ENCODE peak calls at places on chromosome 17, in five cellular contexts. One of them, this sample, is unnamed.

GRCh38 chr17:73798111-73798748 is 154.0 kb upstream of the SDK2 start:
- DNase-seq in body of pancreas: peak
- DNase-seq in AG04450: peak
- DNase-seq in GM12865: no peak
- DNase-seq in astrocyte of the cerebellum: peak
- DNase-seq in this sample: peak

GRCh38 chr17:75720656-75721462 is at the start of gene ITGB4:
- DNase-seq in body of pancreas: peak
- DNase-seq in AG04450: no peak
- DNase-seq in GM12865: peak
- DNase-seq in astrocyte of the cerebellum: no peak
- DNase-seq in this sample: no peak

GRCh38 chr17:27236710-27237315 is 57.1 kb upstream of the WSB1 start:
- DNase-seq in body of pancreas: peak
- DNase-seq in AG04450: peak
- DNase-seq in GM12865: peak
- DNase-seq in astrocyte of the cerebellum: peak
- DNase-seq in this sample: peak

GRCh38 chr17:17154556-17154955 is 51.6 kb downstream of the PLD6 start:
- DNase-seq in body of pancreas: no peak
- DNase-seq in AG04450: no peak
- DNase-seq in GM12865: no peak
- DNase-seq in astrocyte of the cerebellum: no peak
- DNase-seq in this sample: no peak

GRCh38 chr17:2179615-2180295 is 123.8 kb downstream of the SMG6 start:
- DNase-seq in body of pancreas: peak
- DNase-seq in AG04450: peak
- DNase-seq in GM12865: no peak
- DNase-seq in astrocyte of the cerebellum: peak
- DNase-seq in this sample: no peak

GRCh38 chr17:50944054-50944901 is 78.1 kb upstream of the TOB1 start:
- DNase-seq in body of pancreas: peak
- DNase-seq in AG04450: no peak
- DNase-seq in GM12865: peak
- DNase-seq in astrocyte of the cerebellum: no peak
- DNase-seq in this sample: no peak

GRCh38 chr17:57916925-57917858 is 38.0 kb downstream of the CUEDC1 start:
- DNase-seq in body of pancreas: no peak
- DNase-seq in AG04450: no peak
- DNase-seq in GM12865: no peak
- DNase-seq in astrocyte of the cerebellum: no peak
- DNase-seq in this sample: no peak

GRCh38 chr17:65027305-65027704 is 29.2 kb downstream of the GNA13 start:
- DNase-seq in body of pancreas: no peak
- DNase-seq in AG04450: no peak
- DNase-seq in GM12865: peak
- DNase-seq in astrocyte of the cerebellum: peak
- DNase-seq in this sample: peak

GRCh38 chr17:74485012-74485743 is 18.7 kb downstream of the CD300A start:
- DNase-seq in body of pancreas: no peak
- DNase-seq in AG04450: no peak
- DNase-seq in GM12865: no peak
- DNase-seq in astrocyte of the cerebellum: no peak
- DNase-seq in this sample: no peak

GRCh38 chr17:21382560-21383495 is 6.7 kb downstream of the KCNJ12 start:
- DNase-seq in body of pancreas: no peak
- DNase-seq in AG04450: no peak
- DNase-seq in GM12865: no peak
- DNase-seq in astrocyte of the cerebellum: no peak
- DNase-seq in this sample: no peak

GRCh38 chr17:79020631-79021301 is 3.2 kb upstream of the C1QTNF1 start:
- DNase-seq in body of pancreas: no peak
- DNase-seq in AG04450: no peak
- DNase-seq in GM12865: no peak
- DNase-seq in astrocyte of the cerebellum: no peak
- DNase-seq in this sample: no peak

GRCh38 chr17:48795444-48796162 is 21.4 kb downstream of the TTLL6 start:
- DNase-seq in body of pancreas: peak
- DNase-seq in AG04450: peak
- DNase-seq in GM12865: no peak
- DNase-seq in astrocyte of the cerebellum: peak
- DNase-seq in this sample: peak

GRCh38 chr17:5203178-5203907 is 11.7 kb upstream of the ZNF594 start:
- DNase-seq in body of pancreas: no peak
- DNase-seq in AG04450: no peak
- DNase-seq in GM12865: no peak
- DNase-seq in astrocyte of the cerebellum: no peak
- DNase-seq in this sample: no peak

GRCh38 chr17:31487648-31488263 is 96.3 kb downstream of the RAB11FIP4 start:
- DNase-seq in body of pancreas: peak
- DNase-seq in AG04450: no peak
- DNase-seq in GM12865: peak
- DNase-seq in astrocyte of the cerebellum: no peak
- DNase-seq in this sample: no peak

GRCh38 chr17:4704991-4705390 is 1.1 kb upstream of the PELP1 start:
- DNase-seq in body of pancreas: no peak
- DNase-seq in AG04450: no peak
- DNase-seq in GM12865: no peak
- DNase-seq in astrocyte of the cerebellum: no peak
- DNase-seq in this sample: no peak

GRCh38 chr17:49910094-49910857 is 58.7 kb upstream of the DLX4 start:
- DNase-seq in body of pancreas: peak
- DNase-seq in AG04450: no peak
- DNase-seq in GM12865: no peak
- DNase-seq in astrocyte of the cerebellum: no peak
- DNase-seq in this sample: no peak

GRCh38 chr17:17070931-17071330 is 28.7 kb downstream of the MPRIP start:
- DNase-seq in body of pancreas: no peak
- DNase-seq in AG04450: no peak
- DNase-seq in GM12865: no peak
- DNase-seq in astrocyte of the cerebellum: no peak
- DNase-seq in this sample: no peak

GRCh38 chr17:49898547-49899490 is 51.0 kb upstream of the TAC4 start:
- DNase-seq in body of pancreas: no peak
- DNase-seq in AG04450: no peak
- DNase-seq in GM12865: peak
- DNase-seq in astrocyte of the cerebellum: no peak
- DNase-seq in this sample: no peak

GRCh38 chr17:75573994-75574393 is 13.6 kb upstream of the MYO15B start:
- DNase-seq in body of pancreas: no peak
- DNase-seq in AG04450: no peak
- DNase-seq in GM12865: no peak
- DNase-seq in astrocyte of the cerebellum: no peak
- DNase-seq in this sample: no peak

GRCh38 chr17:4742133-4742532 is 2.4 kb upstream of the CXCL16 start:
- DNase-seq in body of pancreas: no peak
- DNase-seq in AG04450: no peak
- DNase-seq in GM12865: no peak
- DNase-seq in astrocyte of the cerebellum: no peak
- DNase-seq in this sample: no peak

GRCh38 chr17:74186498-74186897 is 17.0 kb upstream of the RPL38 start:
- DNase-seq in body of pancreas: no peak
- DNase-seq in AG04450: no peak
- DNase-seq in GM12865: no peak
- DNase-seq in astrocyte of the cerebellum: no peak
- DNase-seq in this sample: no peak

GRCh38 chr17:59668816-59669215 is 38.4 kb downstream of the PTRH2 start:
- DNase-seq in body of pancreas: no peak
- DNase-seq in AG04450: peak
- DNase-seq in GM12865: no peak
- DNase-seq in astrocyte of the cerebellum: peak
- DNase-seq in this sample: peak

GRCh38 chr17:17365476-17366110 is 62.4 kb downstream of the NT5M start:
- DNase-seq in body of pancreas: no peak
- DNase-seq in AG04450: no peak
- DNase-seq in GM12865: no peak
- DNase-seq in astrocyte of the cerebellum: no peak
- DNase-seq in this sample: no peak

GRCh38 chr17:46916211-46916610 is 6.7 kb upstream of the GOSR2 start:
- DNase-seq in body of pancreas: no peak
- DNase-seq in AG04450: no peak
- DNase-seq in GM12865: no peak
- DNase-seq in astrocyte of the cerebellum: no peak
- DNase-seq in this sample: no peak

GRCh38 chr17:147796-148740 is 10.7 kb downstream of the SCGB1C2 start:
- DNase-seq in body of pancreas: no peak
- DNase-seq in AG04450: no peak
- DNase-seq in GM12865: no peak
- DNase-seq in astrocyte of the cerebellum: no peak
- DNase-seq in this sample: no peak

GRCh38 chr17:15263680-15264079 is 1.4 kb downstream of the PMP22 start:
- DNase-seq in body of pancreas: no peak
- DNase-seq in AG04450: no peak
- DNase-seq in GM12865: no peak
- DNase-seq in astrocyte of the cerebellum: no peak
- DNase-seq in this sample: no peak

GRCh38 chr17:27290916-27291598 is 2.9 kb upstream of the WSB1 start:
- DNase-seq in body of pancreas: no peak
- DNase-seq in AG04450: no peak
- DNase-seq in GM12865: no peak
- DNase-seq in astrocyte of the cerebellum: no peak
- DNase-seq in this sample: no peak

GRCh38 chr17:77769215-77769614 is 189.3 kb upstream of the TNRC6C start:
- DNase-seq in body of pancreas: peak
- DNase-seq in AG04450: no peak
- DNase-seq in GM12865: no peak
- DNase-seq in astrocyte of the cerebellum: no peak
- DNase-seq in this sample: no peak

GRCh38 chr17:2101448-2102257 is 46.8 kb downstream of the HIC1 start:
- DNase-seq in body of pancreas: peak
- DNase-seq in AG04450: no peak
- DNase-seq in GM12865: no peak
- DNase-seq in astrocyte of the cerebellum: no peak
- DNase-seq in this sample: peak

GRCh38 chr17:29212681-29213121 is 32.5 kb upstream of the MYO18A start:
- DNase-seq in body of pancreas: no peak
- DNase-seq in AG04450: no peak
- DNase-seq in GM12865: no peak
- DNase-seq in astrocyte of the cerebellum: no peak
- DNase-seq in this sample: no peak

GRCh38 chr17:47718634-47719405 is 14.2 kb upstream of the TBX21 start:
- DNase-seq in body of pancreas: no peak
- DNase-seq in AG04450: no peak
- DNase-seq in GM12865: no peak
- DNase-seq in astrocyte of the cerebellum: no peak
- DNase-seq in this sample: no peak

GRCh38 chr17:1490643-1491405 is 1.7 kb downstream of the MYO1C start:
- DNase-seq in body of pancreas: peak
- DNase-seq in AG04450: no peak
- DNase-seq in GM12865: peak
- DNase-seq in astrocyte of the cerebellum: no peak
- DNase-seq in this sample: no peak

GRCh38 chr17:50683434-50684287 is 24.1 kb downstream of the ANKRD40 start:
- DNase-seq in body of pancreas: no peak
- DNase-seq in AG04450: no peak
- DNase-seq in GM12865: no peak
- DNase-seq in astrocyte of the cerebellum: no peak
- DNase-seq in this sample: no peak

GRCh38 chr17:33739714-33740113 is 446.6 kb upstream of the ASIC2 start:
- DNase-seq in body of pancreas: no peak
- DNase-seq in AG04450: no peak
- DNase-seq in GM12865: no peak
- DNase-seq in astrocyte of the cerebellum: no peak
- DNase-seq in this sample: no peak
- TF ChIP-seq CTCF in body of pancreas: no peak
- TF ChIP-seq CTCF in AG04450: no peak
- TF ChIP-seq CTCF in GM12865: no peak
- TF ChIP-seq CTCF in astrocyte of the cerebellum: no peak
- TF ChIP-seq CTCF in this sample: no peak

GRCh38 chr17:19724501-19725420 is 8.4 kb upstream of the SLC47A2 start:
- DNase-seq in body of pancreas: peak
- DNase-seq in AG04450: no peak
- DNase-seq in GM12865: peak
- DNase-seq in astrocyte of the cerebellum: no peak
- DNase-seq in this sample: no peak
- H3K4me3 ChIP-seq in body of pancreas: no peak
- H3K4me3 ChIP-seq in AG04450: no peak
- H3K4me3 ChIP-seq in GM12865: peak
- H3K4me3 ChIP-seq in astrocyte of the cerebellum: no peak
- H3K4me3 ChIP-seq in this sample: peak

GRCh38 chr17:44775838-44776621 is 17.2 kb downstream of the ADAM11 start:
- DNase-seq in body of pancreas: peak
- DNase-seq in AG04450: no peak
- DNase-seq in GM12865: no peak
- DNase-seq in astrocyte of the cerebellum: no peak
- DNase-seq in this sample: no peak

GRCh38 chr17:44776628-44777393 is 18.0 kb downstream of the ADAM11 start:
- DNase-seq in body of pancreas: no peak
- DNase-seq in AG04450: no peak
- DNase-seq in GM12865: no peak
- DNase-seq in astrocyte of the cerebellum: no peak
- DNase-seq in this sample: no peak

GRCh38 chr17:44774271-44775135 is 15.7 kb downstream of the ADAM11 start:
- DNase-seq in body of pancreas: peak
- DNase-seq in AG04450: peak
- DNase-seq in GM12865: peak
- DNase-seq in astrocyte of the cerebellum: peak
- DNase-seq in this sample: no peak

GRCh38 chr17:44773140-44773539 is 14.4 kb downstream of the ADAM11 start:
- DNase-seq in body of pancreas: no peak
- DNase-seq in AG04450: no peak
- DNase-seq in GM12865: no peak
- DNase-seq in astrocyte of the cerebellum: no peak
- DNase-seq in this sample: no peak

GRCh38 chr17:44775136-44775837 is 16.5 kb downstream of the ADAM11 start:
- DNase-seq in body of pancreas: no peak
- DNase-seq in AG04450: peak
- DNase-seq in GM12865: peak
- DNase-seq in astrocyte of the cerebellum: peak
- DNase-seq in this sample: peak
- TF ChIP-seq CTCF in body of pancreas: no peak
- TF ChIP-seq CTCF in AG04450: no peak
- TF ChIP-seq CTCF in GM12865: no peak
- TF ChIP-seq CTCF in astrocyte of the cerebellum: no peak
- TF ChIP-seq CTCF in this sample: no peak

DNA sequence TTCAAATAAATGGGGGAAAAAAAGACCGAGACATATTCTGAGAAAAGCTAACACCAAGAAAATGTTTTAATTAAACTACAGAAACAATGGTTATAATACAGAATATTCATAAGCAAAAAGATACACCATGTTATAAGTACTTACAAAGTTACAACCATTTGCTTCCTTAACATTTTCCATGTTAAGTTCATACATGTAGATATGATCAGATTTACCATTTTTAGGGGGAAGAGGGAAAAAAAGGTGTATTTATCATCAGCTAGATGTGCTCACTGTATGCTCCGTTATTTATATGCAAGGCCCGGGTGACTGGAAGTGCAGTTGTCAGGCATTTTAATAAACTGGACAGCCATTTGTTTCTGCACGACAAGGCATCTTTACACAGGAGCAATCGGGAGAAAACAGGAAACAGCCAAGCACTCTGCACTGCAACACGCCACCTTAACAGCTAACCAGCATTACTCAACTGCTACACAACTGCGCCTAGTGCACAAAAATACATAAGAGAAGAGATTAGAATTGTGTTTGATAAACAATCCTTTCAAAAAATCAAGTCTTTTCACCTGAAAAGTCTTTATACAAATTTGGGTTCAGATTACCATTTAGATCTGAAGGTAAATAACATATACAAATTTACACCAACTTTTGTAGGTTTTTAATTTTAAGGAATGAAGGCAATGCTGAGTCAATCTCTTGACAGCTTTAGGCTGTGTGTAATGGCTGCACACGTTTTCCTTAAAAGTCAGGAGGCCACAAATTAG is 2.9 kb downstream of the SRSF2 start:
- DNase-seq in body of pancreas: peak
- DNase-seq in AG04450: no peak
- DNase-seq in GM12865: peak
- DNase-seq in astrocyte of the cerebellum: no peak
- DNase-seq in this sample: no peak
- H3K4me3 ChIP-seq in body of pancreas: no peak
- H3K4me3 ChIP-seq in AG04450: peak
- H3K4me3 ChIP-seq in GM12865: peak
- H3K4me3 ChIP-seq in astrocyte of the cerebellum: peak
- H3K4me3 ChIP-seq in this sample: peak